ENCODE peak calls at places on chromosomes 4 and X, in five cellular contexts. One of them, this sample, is unnamed.

GRCh38 chr4:154024097-154024496 is 235.2 kb upstream of the SFRP2 start:
- DNase-seq in H9: peak
- DNase-seq in left lung: no peak
- DNase-seq in ovary: no peak
- DNase-seq in A549: no peak
- DNase-seq in this sample: no peak

GRCh38 chr4:17614416-17615299 is at the start of gene MED28:
- DNase-seq in left lung: peak
- DNase-seq in H9: peak
- DNase-seq in ovary: peak
- DNase-seq in A549: peak
- DNase-seq in this sample: peak

GRCh38 chr4:3683077-3683743 is 83.0 kb upstream of the ADRA2C start:
- DNase-seq in ovary: no peak
- DNase-seq in A549: no peak
- DNase-seq in left lung: peak
- DNase-seq in H9: peak
- DNase-seq in this sample: no peak

GRCh38 chr4:6393544-6394475 is 78.6 kb downstream of the PPP2R2C start:
- DNase-seq in H9: no peak
- DNase-seq in A549: no peak
- DNase-seq in ovary: no peak
- DNase-seq in left lung: no peak
- DNase-seq in this sample: no peak

GRCh38 chr4:56434599-56435000 is 815 bp downstream of the PPAT start:
- DNase-seq in left lung: no peak
- DNase-seq in A549: peak
- DNase-seq in H9: no peak
- DNase-seq in ovary: no peak
- DNase-seq in this sample: no peak

GRCh38 chr4:15894923-15895411 is 43.6 kb downstream of the FGFBP1 start:
- DNase-seq in A549: peak
- DNase-seq in H9: no peak
- DNase-seq in left lung: no peak
- DNase-seq in ovary: no peak
- DNase-seq in this sample: no peak

GRCh38 chr4:15605537-15605936 is 49.6 kb downstream of the FBXL5 start:
- DNase-seq in H9: no peak
- DNase-seq in left lung: no peak
- DNase-seq in A549: no peak
- DNase-seq in ovary: no peak
- DNase-seq in this sample: no peak

GRCh38 chr4:168150651-168151050 is 58.3 kb downstream of the ANXA10 start:
- DNase-seq in ovary: no peak
- DNase-seq in left lung: no peak
- DNase-seq in A549: no peak
- DNase-seq in H9: no peak
- DNase-seq in this sample: no peak

GRCh38 chrX:46327229-46328081 is 217.8 kb downstream of the ZNF674 start:
- DNase-seq in H9: peak
- DNase-seq in ovary: no peak
- DNase-seq in A549: peak
- DNase-seq in left lung: peak
- DNase-seq in this sample: no peak

GRCh38 chr4:76704133-76704881 is 193.6 kb downstream of the SOWAHB start:
- DNase-seq in left lung: no peak
- DNase-seq in ovary: no peak
- DNase-seq in A549: no peak
- DNase-seq in H9: no peak
- DNase-seq in this sample: no peak

GRCh38 chr4:182888894-182889293 is 28.3 kb downstream of the DCTD start:
- DNase-seq in H9: no peak
- DNase-seq in A549: no peak
- DNase-seq in left lung: no peak
- DNase-seq in ovary: no peak
- DNase-seq in this sample: no peak

GRCh38 chrX:53556868-53557267 is 122.7 kb upstream of the HSD17B10 start:
- DNase-seq in ovary: no peak
- DNase-seq in A549: no peak
- DNase-seq in H9: no peak
- DNase-seq in left lung: no peak
- DNase-seq in this sample: no peak

GRCh38 chr4:156038772-156039171 is 85.1 kb upstream of the CTSO start:
- DNase-seq in ovary: no peak
- DNase-seq in left lung: no peak
- DNase-seq in H9: no peak
- DNase-seq in A549: no peak
- DNase-seq in this sample: no peak

GRCh38 chr4:108743021-108743420 is 19.8 kb downstream of the ETNPPL start:
- DNase-seq in H9: peak
- DNase-seq in left lung: no peak
- DNase-seq in ovary: no peak
- DNase-seq in A549: no peak
- DNase-seq in this sample: peak

GRCh38 chr4:142347241-142347640 is 498.9 kb downstream of the INPP4B start:
- DNase-seq in left lung: no peak
- DNase-seq in H9: no peak
- DNase-seq in ovary: no peak
- DNase-seq in A549: no peak
- DNase-seq in this sample: no peak

GRCh38 chr4:129335263-129335662 is 239.3 kb downstream of the C4orf33 start:
- DNase-seq in H9: no peak
- DNase-seq in left lung: no peak
- DNase-seq in ovary: no peak
- DNase-seq in A549: no peak
- DNase-seq in this sample: no peak

GRCh38 chrX:46730765-46731164 is 28.2 kb downstream of the SLC9A7 start:
- DNase-seq in A549: no peak
- DNase-seq in H9: no peak
- DNase-seq in ovary: no peak
- DNase-seq in left lung: no peak
- DNase-seq in this sample: no peak

GRCh38 chr4:174592985-174593335 is 70.7 kb upstream of the HPGD start:
- DNase-seq in H9: no peak
- DNase-seq in A549: no peak
- DNase-seq in ovary: no peak
- DNase-seq in left lung: no peak
- DNase-seq in this sample: no peak

GRCh38 chrX:129679856-129680255 is 25.1 kb upstream of the APLN start:
- DNase-seq in ovary: no peak
- DNase-seq in A549: no peak
- DNase-seq in left lung: no peak
- DNase-seq in H9: no peak
- DNase-seq in this sample: no peak

GRCh38 chrX:20362268-20363002 is 95.7 kb upstream of the RPS6KA3 start:
- DNase-seq in left lung: no peak
- DNase-seq in A549: peak
- DNase-seq in H9: no peak
- DNase-seq in ovary: no peak
- DNase-seq in this sample: no peak

GRCh38 chr4:4394644-4395043 is 7.7 kb downstream of the NSG1 start:
- DNase-seq in ovary: no peak
- DNase-seq in A549: no peak
- DNase-seq in H9: no peak
- DNase-seq in left lung: no peak
- DNase-seq in this sample: no peak

GRCh38 chr4:54657194-54657555 is 582 bp upstream of the KIT start:
- DNase-seq in left lung: no peak
- DNase-seq in ovary: no peak
- DNase-seq in A549: no peak
- DNase-seq in H9: peak
- DNase-seq in this sample: no peak

GRCh38 chr4:42523066-42523718 is 125.9 kb downstream of the SHISA3 start:
- DNase-seq in H9: no peak
- DNase-seq in A549: no peak
- DNase-seq in ovary: no peak
- DNase-seq in left lung: no peak
- DNase-seq in this sample: no peak

GRCh38 chrX:150362599-150363481 is at the start of gene MAMLD1:
- DNase-seq in ovary: peak
- DNase-seq in A549: peak
- DNase-seq in H9: peak
- DNase-seq in left lung: peak
- DNase-seq in this sample: peak

GRCh38 chr4:39698424-39699009 is 581 bp downstream of the UBE2K start:
- DNase-seq in H9: peak
- DNase-seq in ovary: peak
- DNase-seq in A549: peak
- DNase-seq in left lung: peak
- DNase-seq in this sample: peak

GRCh38 chr4:53676402-53676871 is 85.2 kb upstream of the LNX1 start:
- DNase-seq in left lung: no peak
- DNase-seq in ovary: no peak
- DNase-seq in A549: no peak
- DNase-seq in H9: no peak
- DNase-seq in this sample: no peak

GRCh38 chr4:74400395-74400794 is 35.5 kb downstream of the EREG start:
- DNase-seq in left lung: no peak
- DNase-seq in A549: no peak
- DNase-seq in H9: peak
- DNase-seq in ovary: no peak
- DNase-seq in this sample: no peak

GRCh38 chr4:105291920-105292319 is 145.2 kb downstream of the TET2 start:
- DNase-seq in left lung: no peak
- DNase-seq in ovary: no peak
- DNase-seq in A549: no peak
- DNase-seq in H9: no peak
- DNase-seq in this sample: no peak

GRCh38 chrX:45164021-45164621 is 36.6 kb downstream of the DIPK2B start:
- DNase-seq in ovary: no peak
- DNase-seq in H9: no peak
- DNase-seq in left lung: no peak
- DNase-seq in A549: no peak
- DNase-seq in this sample: no peak

GRCh38 chr4:81453024-81453423 is 18.7 kb downstream of the RASGEF1B start:
- DNase-seq in H9: no peak
- DNase-seq in left lung: no peak
- DNase-seq in A549: no peak
- DNase-seq in ovary: no peak
- DNase-seq in this sample: no peak

GRCh38 chr4:73187325-73187724 is 71.3 kb downstream of the ANKRD17 start:
- DNase-seq in ovary: no peak
- DNase-seq in A549: no peak
- DNase-seq in left lung: no peak
- DNase-seq in H9: no peak
- DNase-seq in this sample: no peak

GRCh38 chrX:20225488-20225833 is 41.2 kb downstream of the RPS6KA3 start:
- DNase-seq in left lung: no peak
- DNase-seq in H9: no peak
- DNase-seq in ovary: no peak
- DNase-seq in A549: no peak
- DNase-seq in this sample: no peak

GRCh38 chr4:3201718-3202702 is 46.9 kb upstream of the MSANTD1 start:
- DNase-seq in H9: no peak
- DNase-seq in A549: no peak
- DNase-seq in left lung: no peak
- DNase-seq in ovary: no peak
- DNase-seq in this sample: no peak

GRCh38 chr4:174702974-174703478 is 126.0 kb downstream of the GLRA3 start:
- DNase-seq in ovary: no peak
- DNase-seq in A549: no peak
- DNase-seq in left lung: no peak
- DNase-seq in H9: no peak
- DNase-seq in this sample: no peak

GRCh38 chr4:182207806-182208483 is 35.3 kb upstream of the TENM3 start:
- DNase-seq in A549: peak
- DNase-seq in H9: no peak
- DNase-seq in left lung: no peak
- DNase-seq in ovary: no peak
- DNase-seq in this sample: no peak

GRCh38 chrX:31506360-31506759 is 434.5 kb upstream of the FTHL17 start:
- DNase-seq in left lung: no peak
- DNase-seq in ovary: no peak
- DNase-seq in A549: no peak
- DNase-seq in H9: no peak
- DNase-seq in this sample: no peak

GRCh38 chrX:31497086-31497485 is 425.2 kb upstream of the FTHL17 start:
- DNase-seq in ovary: no peak
- DNase-seq in left lung: no peak
- DNase-seq in H9: no peak
- DNase-seq in A549: no peak
- DNase-seq in this sample: no peak

GRCh38 chrX:31499120-31499519 is 427.3 kb upstream of the FTHL17 start:
- DNase-seq in H9: no peak
- DNase-seq in left lung: no peak
- DNase-seq in A549: no peak
- DNase-seq in ovary: no peak
- DNase-seq in this sample: no peak

GRCh38 chrX:31500920-31501319 is 429.1 kb upstream of the FTHL17 start:
- DNase-seq in H9: no peak
- DNase-seq in ovary: no peak
- DNase-seq in A549: no peak
- DNase-seq in left lung: no peak
- DNase-seq in this sample: no peak
- H3K27ac ChIP-seq in H9: no peak
- H3K27ac ChIP-seq in ovary: no peak
- H3K27ac ChIP-seq in A549: no peak
- H3K27ac ChIP-seq in left lung: no peak
- H3K27ac ChIP-seq in this sample: no peak

GRCh38 chr4:118712872-118713271 is 27.7 kb downstream of the METTL14 start:
- DNase-seq in A549: no peak
- DNase-seq in left lung: no peak
- DNase-seq in H9: no peak
- DNase-seq in ovary: no peak
- DNase-seq in this sample: no peak
- H3K27ac ChIP-seq in A549: no peak
- H3K27ac ChIP-seq in left lung: no peak
- H3K27ac ChIP-seq in H9: no peak
- H3K27ac ChIP-seq in ovary: no peak
- H3K27ac ChIP-seq in this sample: no peak

GRCh38 chr4:126396703-126397102 is 1081.9 kb downstream of the FAT4 start:
- DNase-seq in A549: no peak
- DNase-seq in ovary: no peak
- DNase-seq in H9: no peak
- DNase-seq in left lung: no peak
- DNase-seq in this sample: no peak
- H3K27ac ChIP-seq in A549: no peak
- H3K27ac ChIP-seq in ovary: no peak
- H3K27ac ChIP-seq in H9: no peak
- H3K27ac ChIP-seq in left lung: no peak
- H3K27ac ChIP-seq in this sample: no peak

DNA sequence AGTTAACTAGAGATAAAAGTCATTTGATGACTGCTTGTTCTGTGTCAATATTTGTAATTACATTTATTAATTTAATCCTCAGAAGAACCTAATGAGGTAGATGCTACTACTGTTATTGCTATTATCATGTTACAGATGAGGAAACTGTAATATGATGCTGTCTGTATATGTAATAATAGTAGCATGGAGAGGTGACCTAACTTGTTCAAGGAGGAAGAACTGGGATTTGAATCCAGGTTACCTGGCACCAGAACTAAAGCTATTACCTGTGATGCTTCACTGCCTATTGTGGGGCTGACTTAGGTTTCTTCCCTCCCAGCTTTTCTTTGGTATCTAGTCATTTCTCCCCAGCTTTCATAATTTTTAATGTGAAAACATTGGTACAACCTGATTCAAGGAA is 43.6 kb downstream of the RAPGEF2 start:
- DNase-seq in left lung: no peak
- DNase-seq in A549: no peak
- DNase-seq in H9: no peak
- DNase-seq in ovary: no peak
- DNase-seq in this sample: no peak
- H3K27ac ChIP-seq in left lung: no peak
- H3K27ac ChIP-seq in A549: no peak
- H3K27ac ChIP-seq in H9: no peak
- H3K27ac ChIP-seq in ovary: no peak
- H3K27ac ChIP-seq in this sample: no peak